ENCODE peak calls at places on chromosomes 5 and 9, in nine cellular contexts. W is esophagus squamous epithelium, J is psoas muscle, O is left colon, G is nephron progenitor cell, P is cerebellar cortex, L is ureter, M is ascending aorta, C is Peyer's patch. Q is an unnamed sample.

GRCh38 chr9:35067056-35067455 is 5.4 kb downstream of the VCP start:
- DNase-seq in W (no peak), J (no peak), O (no peak), G (no peak), P (no peak), L (no peak), M (no peak), C (no peak), Q (no peak)

GRCh38 chr5:127290019-127290945 is at the start of gene MEGF10:
- DNase-seq in W (no peak), J (peak; percentile 72), O (no peak), G (peak; percentile 82), P (no peak), L (no peak), M (no peak), C (peak; percentile 57), Q (peak; percentile 44)

GRCh38 chr9:13023498-13023897 is 248.7 kb downstream of the LURAP1L start:
- DNase-seq in W (no peak), J (no peak), O (no peak), G (no peak), P (no peak), L (no peak), M (no peak), C (no peak), Q (peak; percentile 49)

GRCh38 chr5:119398713-119399492 is 43.1 kb downstream of the TNFAIP8 start:
- DNase-seq in W (no peak), J (peak; percentile 64), O (peak; percentile 76), G (peak; percentile 4), P (peak; percentile 81), L (peak; percentile 64), M (peak; percentile 53), C (peak; percentile 60), Q (peak; percentile 95)

GRCh38 chr5:75584641-75585040 is 26.6 kb upstream of the ANKDD1B start:
- DNase-seq in W (no peak), J (no peak), O (no peak), G (no peak), P (no peak), L (no peak), M (no peak), C (no peak), Q (peak; percentile 9)

GRCh38 chr5:155089649-155090048 is 76.1 kb downstream of the KIF4B start:
- DNase-seq in W (no peak), J (no peak), O (no peak), G (no peak), P (no peak), L (no peak), M (no peak), C (no peak), Q (peak; percentile 25)

GRCh38 chr5:141476132-141476909 is 555 bp downstream of the PCDHGC3 start:
- DNase-seq in W (no peak), J (peak; percentile 84), O (peak; percentile 46), G (peak; percentile 31), P (peak; percentile 67), L (peak; percentile 65), M (no peak), C (peak; percentile 68), Q (peak; percentile 58)

GRCh38 chr9:93057703-93058356 is 671 bp upstream of the SUSD3 start:
- DNase-seq in W (no peak), J (no peak), O (no peak), G (no peak), P (no peak), L (no peak), M (no peak), C (no peak), Q (no peak)

GRCh38 chr5:74995931-74996330 is 56.4 kb downstream of the GCNT4 start:
- DNase-seq in W (no peak), J (no peak), O (no peak), G (no peak), P (no peak), L (no peak), M (no peak), C (no peak), Q (no peak)